ENCODE peak calls at places on chromosomes 6 and 20, in seven cellular contexts. J is foreskin melanocyte; E is mucosa of descending colon; M is effector memory CD8-positive, alpha-beta T cell; F is midbrain; L is GM12865; P is posterior vena cava. B is an unnamed sample.

GRCh38 chr20:54361485-54361884 is 113.9 kb upstream of the DOK5 start:
- DNase-seq in F (no peak), P (no peak), E (no peak), M (no peak), J (no peak), L (no peak), B (no peak)

GRCh38 chr20:32888636-32889035 is 29.9 kb downstream of the EFCAB8 start:
- DNase-seq in M (no peak), J (no peak), P (no peak), L (no peak), E (no peak), F (no peak), B (no peak)

GRCh38 chr6:165818200-165818599 is 155.2 kb upstream of the PDE10A start:
- DNase-seq in M (no peak), J (no peak), L (no peak), E (no peak), F (no peak), P (no peak), B (no peak)

GRCh38 chr6:82906951-82907350 is 158.7 kb downstream of the UBE3D start:
- DNase-seq in E (no peak), F (no peak), M (no peak), P (no peak), L (no peak), J (peak; percentile 19), B (no peak)

GRCh38 chr20:47681977-47682812 is 103.1 kb downstream of the SULF2 start:
- DNase-seq in E (no peak), F (peak; percentile 39), J (peak; percentile 26), P (peak; percentile 89), M (no peak), L (no peak), B (no peak)

GRCh38 chr20:57566803-57567459 is 6.0 kb downstream of the PCK1 start:
- DNase-seq in M (no peak), E (no peak), J (no peak), L (no peak), F (no peak), P (peak; percentile 32), B (no peak)

GRCh38 chr6:138272543-138273305 is 54.4 kb upstream of the PBOV1 start:
- DNase-seq in F (no peak), L (no peak), E (no peak), M (no peak), P (no peak), J (no peak), B (no peak)

GRCh38 chr20:22001886-22002285 is 296.4 kb downstream of the PAX1 start:
- DNase-seq in L (no peak), J (no peak), M (no peak), E (no peak), P (no peak), F (no peak), B (no peak)

GRCh38 chr6:6005467-6006427 is 978 bp downstream of the NRN1 start:
- DNase-seq in P (no peak), J (no peak), M (no peak), L (no peak), F (no peak), E (no peak), B (peak; percentile 31)

GRCh38 chr6:21691685-21692346 is 98.3 kb downstream of the SOX4 start:
- DNase-seq in M (no peak), F (no peak), J (no peak), E (no peak), P (no peak), L (no peak), B (no peak)

GRCh38 chr6:14912226-14912625 is 333.6 kb upstream of the JARID2 start:
- DNase-seq in F (no peak), E (no peak), M (no peak), L (no peak), J (no peak), P (no peak), B (no peak)

GRCh38 chr6:125188594-125189203 is 35.1 kb downstream of the TPD52L1 start:
- DNase-seq in L (no peak), F (no peak), E (no peak), P (no peak), J (no peak), M (no peak), B (peak; percentile 11)

GRCh38 chr6:142846883-142847287 is 98.1 kb downstream of the HIVEP2 start:
- DNase-seq in J (no peak), E (no peak), P (no peak), L (peak; percentile 78), F (no peak), M (no peak), B (peak; percentile 77)

B was measured in cerebellar cortex.